ENCODE peak calls at places on chromosomes 7 and 10, in six cellular contexts. H, Q, C, X, I and L are unnamed samples.

GRCh38 chr7:41792099-41792498 is 89.2 kb upstream of the INHBA start:
- DNase-seq in Q (peak), X (no peak), I (no peak), C (no peak), H (no peak), L (no peak)

GRCh38 chr7:82507976-82508677 is 64.5 kb upstream of the CACNA2D1 start:
- DNase-seq in H (peak), Q (no peak), I (no peak), C (no peak), X (no peak), L (no peak)

GRCh38 chr7:151692721-151693120 is 173.0 kb upstream of the RHEB start:
- DNase-seq in X (no peak), Q (no peak), H (no peak), C (no peak), I (no peak), L (no peak)

GRCh38 chr7:20408467-20408826 is 77.7 kb downstream of the ITGB8 start:
- DNase-seq in I (no peak), Q (peak), H (no peak), C (no peak), X (no peak), L (no peak)

GRCh38 chr7:73521636-73522080 is 435 bp downstream of the BAZ1B start:
- DNase-seq in I (no peak), Q (peak), H (peak), X (peak), C (peak), L (no peak)

GRCh38 chr10:30750971-30751677 is 121.6 kb upstream of the LYZL2 start:
- DNase-seq in H (no peak), X (no peak), C (no peak), Q (no peak), I (no peak), L (no peak)

GRCh38 chr10:14356921-14357320 is 26.2 kb upstream of the FRMD4A start:
- DNase-seq in X (no peak), Q (peak), I (no peak), H (no peak), C (no peak), L (no peak)

GRCh38 chr10:131577178-131577555 is 265.6 kb upstream of the TCERG1L start:
- DNase-seq in C (no peak), X (no peak), I (no peak), Q (no peak), H (no peak), L (peak)

GRCh38 chr7:66528652-66529051 is 100.0 kb upstream of the KCTD7 start:
- DNase-seq in H (no peak), X (no peak), Q (no peak), I (no peak), C (no peak), L (no peak)

GRCh38 chr7:155980841-155981240 is 168.6 kb upstream of the SHH start:
- DNase-seq in I (no peak), C (no peak), X (no peak), H (no peak), Q (no peak), L (no peak)

GRCh38 chr7:149325248-149325647 is 63.3 kb downstream of the ZNF783 start:
- DNase-seq in I (no peak), X (no peak), Q (no peak), C (no peak), H (no peak), L (no peak)

GRCh38 chr7:78052112-78052511 is 253.5 kb downstream of the PHTF2 start:
- DNase-seq in X (no peak), I (no peak), C (no peak), H (peak), Q (no peak), L (no peak)

GRCh38 chr7:960269-960871 is 5.9 kb upstream of the ADAP1 start:
- DNase-seq in H (no peak), I (no peak), C (no peak), Q (no peak), X (no peak), L (no peak)

GRCh38 chr7:98465022-98465421 is 64.1 kb upstream of the BAIAP2L1 start:
- DNase-seq in Q (no peak), C (no peak), H (no peak), I (no peak), X (no peak), L (no peak)

GRCh38 chr7:112226701-112227276 is 20.3 kb downstream of the ZNF277 start:
- DNase-seq in X (no peak), Q (no peak), I (no peak), H (no peak), C (no peak), L (no peak)

GRCh38 chr7:12715372-12716133 is 28.1 kb downstream of the ARL4A start:
- DNase-seq in I (no peak), X (peak), Q (peak), C (peak), H (peak), L (peak)

GRCh38 chr7:74051629-74052410 is 23.8 kb downstream of the ELN start:
- DNase-seq in I (no peak), X (no peak), H (peak), Q (no peak), C (no peak), L (peak)

GRCh38 chr10:96613565-96613964 is 26.8 kb upstream of the TM9SF3 start:
- DNase-seq in Q (peak), X (no peak), C (peak), I (no peak), H (no peak), L (no peak)

GRCh38 chr10:86361134-86362128 is 5.2 kb downstream of the GRID1 start:
- DNase-seq in I (no peak), X (peak), C (peak), H (no peak), Q (no peak), L (peak)

GRCh38 chr7:128247640-128248194 is 6.6 kb downstream of the LEP start:
- DNase-seq in X (no peak), C (no peak), Q (peak), H (no peak), I (no peak), L (no peak)

GRCh38 chr7:26155531-26156375 is 3.8 kb downstream of the NFE2L3 start:
- DNase-seq in I (no peak), Q (peak), X (no peak), C (no peak), H (no peak), L (no peak)

GRCh38 chr7:104903781-104904180 is 110.2 kb upstream of the KMT2E start:
- DNase-seq in X (no peak), C (no peak), I (no peak), Q (no peak), H (no peak), L (no peak)

GRCh38 chr7:124996778-124997177 is 67.2 kb upstream of the POT1 start:
- DNase-seq in I (no peak), C (no peak), Q (no peak), X (no peak), H (no peak), L (no peak)

GRCh38 chr7:102146122-102146521 is 140.5 kb upstream of the SH2B2 start:
- DNase-seq in Q (no peak), X (peak), C (no peak), H (no peak), I (no peak), L (no peak)

GRCh38 chr7:13240349-13240748 is 552.9 kb downstream of the ARL4A start:
- DNase-seq in X (no peak), H (no peak), Q (peak), I (no peak), C (no peak), L (no peak)

GRCh38 chr7:30761214-30762156 is 9.6 kb downstream of the INMT start:
- DNase-seq in X (no peak), H (no peak), C (no peak), Q (no peak), I (no peak), L (no peak)

GRCh38 chr10:30160431-30160982 is 101.1 kb upstream of the JCAD start:
- DNase-seq in X (no peak), H (peak), Q (no peak), I (no peak), C (no peak), L (no peak)

GRCh38 chr7:98133621-98134266 is 27.1 kb downstream of the LMTK2 start:
- DNase-seq in C (no peak), H (no peak), Q (peak), X (no peak), I (no peak), L (no peak)

GRCh38 chr10:49698679-49699078 is 19.2 kb downstream of the C10orf53 start:
- DNase-seq in H (no peak), X (no peak), Q (no peak), C (no peak), I (no peak), L (no peak)

GRCh38 chr10:49696311-49696710 is 16.9 kb downstream of the C10orf53 start:
- DNase-seq in Q (no peak), H (no peak), C (no peak), I (no peak), X (no peak), L (no peak)

GRCh38 chr10:49700211-49700610 is 20.8 kb downstream of the C10orf53 start:
- DNase-seq in I (no peak), Q (no peak), C (no peak), X (no peak), H (no peak), L (no peak)

GRCh38 chr10:49700997-49701396 is 21.5 kb downstream of the C10orf53 start:
- DNase-seq in H (no peak), Q (no peak), I (no peak), C (no peak), X (no peak), L (no peak)
- TF ChIP-seq CTCF in H (no peak), Q (no peak), I (no peak), C (no peak), X (no peak), L (no peak)

GRCh38 chr10:66244953-66245352 is 680.9 kb upstream of the LRRTM3 start:
- DNase-seq in C (no peak), Q (no peak), H (peak), X (no peak), I (no peak), L (no peak)

GRCh38 chr10:66239062-66239461 is 686.8 kb upstream of the LRRTM3 start:
- DNase-seq in X (no peak), C (no peak), H (no peak), Q (no peak), I (no peak), L (no peak)

GRCh38 chr10:66238343-66238742 is 687.5 kb upstream of the LRRTM3 start:
- DNase-seq in X (no peak), H (no peak), C (no peak), Q (no peak), I (no peak), L (no peak)

GRCh38 chr10:66246177-66246576 is 679.7 kb upstream of the LRRTM3 start:
- DNase-seq in Q (no peak), X (no peak), C (no peak), H (no peak), I (no peak), L (no peak)

DNA sequence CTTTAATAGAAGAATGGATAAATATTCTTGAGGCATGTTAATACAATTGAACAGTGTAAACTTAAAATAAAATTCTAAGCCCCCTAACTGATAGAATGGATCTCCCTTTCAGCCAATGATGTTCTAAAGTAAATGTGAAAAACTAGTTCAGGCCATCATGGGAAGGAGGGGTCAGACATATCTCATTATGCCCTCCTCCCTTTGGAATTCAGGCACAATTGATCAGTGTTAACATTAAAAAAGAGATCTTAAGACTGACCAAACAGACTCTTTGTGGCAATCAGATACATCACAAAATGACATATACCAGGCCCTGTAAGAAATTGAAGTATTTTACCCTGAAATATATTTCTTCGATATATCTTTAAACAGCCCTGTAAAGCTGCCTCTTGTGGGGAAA is 683.0 kb upstream of the LRRTM3 start:
- DNase-seq in I (no peak), C (no peak), H (no peak), X (no peak), Q (no peak), L (no peak)
- TF ChIP-seq POLR2A in I (no peak), C (no peak), H (no peak), X (no peak), Q (no peak), L (no peak)

GRCh38 chr10:53298443-53298842 is 525.9 kb upstream of the MBL2 start:
- DNase-seq in Q (no peak), H (no peak), I (no peak), C (no peak), X (no peak), L (no peak)
- TF ChIP-seq CTCF in Q (no peak), H (no peak), I (no peak), C (no peak), X (no peak), L (no peak)

GRCh38 chr10:12045610-12046009 is 3.0 kb upstream of the UPF2 start:
- DNase-seq in Q (no peak), I (no peak), C (no peak), H (no peak), X (no peak), L (no peak)

GRCh38 chr10:12041766-12042408 is 722 bp downstream of the UPF2 start:
- DNase-seq in H (peak), I (no peak), Q (peak), X (no peak), C (no peak), L (peak)

GRCh38 chr10:12042797-12043651 is at the start of gene UPF2:
- DNase-seq in I (peak), Q (peak), X (peak), C (peak), H (peak), L (peak)

GRCh38 chr10:12042409-12042796 is 206 bp downstream of the UPF2 start:
- DNase-seq in H (peak), X (peak), C (no peak), Q (peak), I (no peak), L (peak)
- TF ChIP-seq POLR2A in H (peak), X (no peak), C (no peak), Q (no peak), I (peak), L (no peak)

DNA sequence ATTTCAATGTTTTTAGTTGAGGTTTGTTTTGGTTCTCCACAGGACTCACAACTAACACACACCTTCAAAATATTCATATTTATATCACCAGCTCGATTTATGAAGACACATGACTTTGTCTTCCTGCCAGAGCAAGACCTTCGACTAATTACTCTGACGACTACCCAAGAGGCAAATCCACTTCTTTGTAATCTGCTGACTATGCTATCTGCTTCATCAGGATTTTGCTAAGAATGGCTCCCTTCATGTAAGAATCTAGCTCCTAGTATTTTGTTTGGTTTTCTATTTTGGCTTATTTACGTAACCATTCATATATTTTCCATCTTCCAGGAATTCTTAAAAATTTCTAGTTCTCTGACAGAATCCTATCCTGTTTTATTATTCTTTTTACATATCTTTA is 93.0 kb downstream of the BRAF start:
- DNase-seq in I (no peak), C (no peak), H (no peak), X (no peak), Q (no peak), L (no peak)
- TF ChIP-seq CTCF in I (no peak), C (no peak), H (no peak), X (no peak), Q (no peak), L (no peak)

DNA sequence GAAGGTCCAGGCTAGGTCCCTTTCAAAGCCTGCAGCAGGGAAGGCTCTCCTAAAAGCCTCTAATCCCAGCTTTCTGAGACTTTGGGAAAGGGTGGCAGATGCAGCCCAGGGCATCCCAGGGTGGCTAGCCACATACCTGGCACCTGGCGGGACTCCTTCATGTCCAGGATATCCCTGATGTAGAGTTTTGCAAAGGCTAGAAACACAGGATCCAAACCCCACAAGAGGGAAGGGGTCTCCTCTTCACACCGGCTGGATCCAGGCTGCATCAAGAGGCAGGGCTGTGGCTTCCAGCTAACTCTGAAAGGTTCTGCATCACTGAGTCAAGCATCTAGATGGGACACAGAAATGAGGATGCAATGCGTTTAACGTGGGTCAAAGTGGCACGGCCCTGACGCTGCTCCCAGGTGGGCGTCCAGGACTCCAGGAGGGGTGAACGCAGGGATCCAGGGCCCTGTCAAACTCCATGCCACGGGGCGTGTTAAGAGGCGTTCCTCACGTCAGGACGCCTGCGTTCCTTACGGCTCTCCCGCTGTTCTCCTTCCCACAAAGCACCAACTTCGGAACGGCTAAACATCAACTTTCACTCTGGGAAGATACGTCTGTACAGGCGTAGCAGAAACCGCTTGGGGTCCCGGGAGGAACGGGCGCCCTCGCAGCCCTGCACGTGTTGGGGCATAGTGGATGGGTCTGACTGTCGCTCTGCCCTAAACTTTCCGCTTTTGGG is 495 bp downstream of the STN1 start:
- DNase-seq in Q (peak), C (no peak), X (peak), I (peak), H (peak), L (no peak)
- TF ChIP-seq POLR2A in Q (no peak), C (no peak), X (no peak), I (no peak), H (no peak), L (no peak)

GRCh38 chr7:51209426-51209825 is 107.2 kb downstream of the COBL start:
- DNase-seq in Q (no peak), X (no peak), C (no peak), H (no peak), I (no peak), L (no peak)

GRCh38 chr7:51210766-51211165 is 105.8 kb downstream of the COBL start:
- DNase-seq in H (no peak), Q (no peak), I (no peak), X (no peak), C (no peak), L (no peak)

GRCh38 chr7:51217804-51218203 is 98.8 kb downstream of the COBL start:
- DNase-seq in Q (no peak), C (no peak), X (no peak), H (no peak), I (no peak), L (no peak)

GRCh38 chr7:51213618-51214017 is 103.0 kb downstream of the COBL start:
- DNase-seq in I (no peak), H (no peak), C (no peak), Q (no peak), X (no peak), L (no peak)

GRCh38 chr7:51214098-51214497 is 102.5 kb downstream of the COBL start:
- DNase-seq in H (no peak), I (no peak), Q (no peak), X (no peak), C (no peak), L (no peak)
- TF ChIP-seq CTCF in H (no peak), I (no peak), Q (no peak), X (no peak), C (no peak), L (no peak)

GRCh38 chr7:106062006-106062405 is 50.1 kb downstream of the SYPL1 start:
- DNase-seq in I (no peak), H (no peak), Q (no peak), C (no peak), X (no peak), L (no peak)
- TF ChIP-seq POLR2A in I (no peak), H (no peak), Q (no peak), C (no peak), X (no peak), L (no peak)

GRCh38 chr7:28459306-28459705 is 47.0 kb downstream of the CREB5 start:
- DNase-seq in C (no peak), Q (no peak), I (no peak), H (no peak), X (no peak), L (no peak)

GRCh38 chr7:28455486-28455885 is 43.2 kb downstream of the CREB5 start:
- DNase-seq in Q (no peak), I (no peak), C (no peak), X (no peak), H (no peak), L (no peak)

GRCh38 chr7:28456037-28456436 is 43.7 kb downstream of the CREB5 start:
- DNase-seq in C (no peak), Q (peak), H (no peak), X (no peak), I (no peak), L (no peak)

DNA sequence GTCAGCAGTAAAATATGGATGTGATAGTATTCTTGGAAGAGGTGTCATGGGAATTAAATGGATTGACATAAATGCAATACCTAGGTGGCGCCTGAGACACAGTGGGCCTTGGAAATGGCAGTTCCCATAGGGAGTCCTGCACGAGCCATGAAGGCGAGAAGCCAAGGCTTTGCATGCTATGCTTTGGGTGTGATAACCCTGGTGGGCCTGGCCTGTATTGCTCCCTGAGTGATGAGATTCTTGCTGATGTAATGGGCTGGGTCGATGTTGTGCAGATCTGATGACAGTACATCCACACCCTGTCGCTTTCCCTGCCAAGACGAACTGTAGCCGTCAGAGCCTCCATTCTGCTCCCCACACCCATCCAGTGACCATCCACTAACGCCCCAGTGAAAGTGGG is 46.4 kb downstream of the CREB5 start:
- DNase-seq in I (no peak), C (no peak), H (no peak), Q (no peak), X (no peak), L (no peak)
- TF ChIP-seq CTCF in I (no peak), C (no peak), H (no peak), Q (no peak), X (no peak), L (no peak)